ENCODE peak calls at places on chromosomes 4 and X, in ten cellular contexts. A is dorsolateral prefrontal cortex; G is AG04450; D is type B pancreatic cell; V is neural crest cell; T is heart left ventricle; L is kidney; X is stomach; F is endothelial cell; P is CD4-positive, alpha-beta T cell. R is an unnamed sample.
A peak's percentile ranks its signal among the peaks of the same experiment; 100 is the strongest.

GRCh38 chr4:16692493-16692892 is 206.0 kb downstream of the LDB2 start:
- DNase-seq in A (no peak), G (no peak), D (no peak), V (no peak), T (no peak), L (no peak), X (no peak), F (no peak), P (no peak), R (no peak)

GRCh38 chr4:111836601-111837000 is 308.7 kb upstream of the FAM241A start:
- DNase-seq in A (no peak), G (no peak), D (no peak), V (no peak), T (no peak), L (no peak), X (no peak), F (no peak), P (no peak), R (no peak)

GRCh38 chr4:102420563-102421221 is 75.4 kb upstream of the SLC39A8 start:
- DNase-seq in A (no peak), G (no peak), D (no peak), V (no peak), T (no peak), L (no peak), X (no peak), F (no peak), P (no peak), R (no peak)

GRCh38 chr4:74370912-74371311 is 6.0 kb downstream of the EREG start:
- DNase-seq in A (no peak), G (no peak), D (no peak), V (peak; percentile 18), T (no peak), L (no peak), X (no peak), F (peak; percentile 44), P (peak; percentile 3), R (peak; percentile 60)

GRCh38 chrX:150155396-150156048 is 207.6 kb upstream of the MAMLD1 start:
- DNase-seq in A (no peak), G (peak; percentile 10), D (no peak), V (no peak), T (peak; percentile 28), L (peak; percentile 77), X (no peak), F (no peak), P (no peak), R (peak; percentile 63)

GRCh38 chr4:78634011-78634664 is 82.6 kb downstream of the ANXA3 start:
- DNase-seq in A (no peak), G (no peak), D (no peak), V (no peak), T (peak; percentile 42), L (no peak), X (no peak), F (no peak), P (no peak), R (no peak)

GRCh38 chrX:24506082-24506481 is 41.0 kb downstream of the PDK3 start:
- DNase-seq in A (no peak), G (no peak), D (no peak), V (no peak), T (no peak), L (no peak), X (no peak), F (no peak), P (no peak), R (peak; percentile 11)

GRCh38 chrX:119008122-119008744 is 33.8 kb downstream of the LONRF3 start:
- DNase-seq in A (no peak), G (no peak), D (no peak), V (peak; percentile 35), T (no peak), L (no peak), X (peak; percentile 28), F (peak; percentile 29), P (peak; percentile 30), R (peak; percentile 50)

GRCh38 chr4:156346959-156347385 is 393.3 kb upstream of the CTSO start:
- DNase-seq in A (no peak), G (no peak), D (no peak), V (no peak), T (no peak), L (no peak), X (no peak), F (no peak), P (no peak), R (no peak)

GRCh38 chrX:150635952-150636351 is 57.2 kb upstream of the MTMR1 start:
- DNase-seq in A (no peak), G (peak; percentile 10), D (no peak), V (no peak), T (no peak), L (no peak), X (no peak), F (no peak), P (no peak), R (no peak)

GRCh38 chr4:8328456-8328855 is 58.9 kb downstream of the HTRA3 start:
- DNase-seq in A (no peak), G (no peak), D (no peak), V (no peak), T (no peak), L (no peak), X (no peak), F (no peak), P (no peak), R (no peak)

GRCh38 chrX:37380920-37381319 is 31.8 kb downstream of the PRRG1 start:
- DNase-seq in A (no peak), G (peak; percentile 15), D (no peak), V (no peak), T (no peak), L (no peak), X (no peak), F (no peak), P (no peak), R (peak; percentile 69)

GRCh38 chr4:55547461-55547770 is 707 bp upstream of the CLOCK start:
- DNase-seq in A (peak; percentile 31), G (no peak), D (no peak), V (peak; percentile 59), T (no peak), L (no peak), X (no peak), F (no peak), P (no peak), R (peak; percentile 66)

GRCh38 chrX:136967965-136968364 is 65.8 kb downstream of the GPR101 start:
- DNase-seq in A (no peak), G (no peak), D (no peak), V (no peak), T (no peak), L (no peak), X (no peak), F (no peak), P (no peak), R (no peak)

GRCh38 chr4:101356928-101357327 is 9.6 kb upstream of the PPP3CA start:
- DNase-seq in A (no peak), G (peak; percentile 94), D (no peak), V (no peak), T (no peak), L (no peak), X (peak; percentile 68), F (no peak), P (no peak), R (no peak)

GRCh38 chrX:141469469-141469868 is 115.1 kb downstream of the SPANXA1 start:
- DNase-seq in A (no peak), G (no peak), D (no peak), V (no peak), T (no peak), L (no peak), X (no peak), F (no peak), P (no peak), R (no peak)

GRCh38 chrX:45385767-45386166 is 185.1 kb upstream of the DIPK2B start:
- DNase-seq in A (no peak), G (no peak), D (no peak), V (no peak), T (no peak), L (no peak), X (no peak), F (no peak), P (no peak), R (no peak)

GRCh38 chr4:1242506-1243450 is 6.2 kb downstream of the CTBP1 start:
- DNase-seq in A (peak; percentile 17), G (no peak), D (no peak), V (no peak), T (no peak), L (peak; percentile 64), X (no peak), F (no peak), P (no peak), R (no peak)
- TF ChIP-seq CTCF in A (no peak), G (no peak), D (no peak), V (no peak), T (no peak), L (no peak), X (no peak), F (no peak), P (no peak), R (no peak)

DNA sequence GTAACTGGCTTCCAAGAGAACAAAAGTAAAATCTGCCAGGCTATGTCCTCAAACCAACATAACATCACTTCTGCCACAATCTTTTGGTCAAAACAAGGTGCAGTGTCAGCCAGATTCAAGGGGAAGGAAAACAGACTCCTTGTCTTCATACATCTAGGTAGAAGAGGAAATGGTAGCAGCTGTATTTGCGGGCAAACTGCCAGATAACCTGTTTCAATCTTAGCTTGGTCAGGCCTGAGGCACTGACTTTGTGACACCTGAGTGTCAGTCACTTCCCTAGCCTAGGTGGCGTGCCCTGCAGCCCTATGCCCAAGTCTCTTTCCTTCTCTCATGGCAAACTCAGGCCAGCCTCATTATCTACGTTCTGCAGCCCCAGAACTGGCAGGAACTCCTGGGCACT is 146.2 kb upstream of the JADE1 start:
- DNase-seq in A (no peak), G (no peak), D (no peak), V (no peak), T (no peak), L (no peak), X (peak; percentile 59), F (no peak), P (peak; percentile 14), R (no peak)
- TF ChIP-seq CTCF in A (no peak), G (no peak), D (no peak), V (no peak), T (no peak), L (no peak), X (no peak), F (no peak), P (no peak), R (no peak)

DNA sequence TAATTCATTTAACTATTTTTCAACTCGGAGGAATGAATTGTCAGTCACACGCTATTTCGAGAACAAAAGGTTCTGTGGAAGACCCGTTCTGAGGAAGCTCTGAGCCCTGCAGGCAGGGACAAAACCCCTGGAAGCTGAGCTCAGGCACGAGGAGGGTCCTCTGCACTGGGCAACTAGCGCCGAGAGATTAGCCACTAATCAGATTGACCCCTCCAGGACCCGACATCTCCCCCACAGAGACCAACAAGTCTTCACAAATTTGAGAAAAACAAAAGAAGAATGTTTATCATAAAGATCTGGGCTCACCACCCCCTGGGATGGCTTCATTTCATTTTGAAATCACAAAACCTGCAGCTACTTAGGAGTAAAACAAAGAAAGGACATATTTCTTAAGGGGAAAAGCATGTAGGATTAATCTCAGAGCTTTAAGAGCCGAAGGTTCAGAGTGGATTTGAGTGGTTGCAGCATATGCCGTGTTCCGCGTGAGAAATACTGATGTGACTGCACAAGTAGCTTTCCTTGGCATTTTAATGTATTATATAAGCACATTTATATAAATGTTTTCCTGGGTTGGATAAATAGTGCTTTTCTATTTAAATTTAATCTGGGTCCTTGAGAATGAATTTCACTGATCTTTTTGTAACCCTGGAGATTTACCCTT is 41.8 kb downstream of the ADRA2C start:
- DNase-seq in A (no peak), G (no peak), D (no peak), V (no peak), T (no peak), L (peak; percentile 7), X (no peak), F (no peak), P (no peak), R (no peak)
- TF ChIP-seq CTCF in A (no peak), G (no peak), D (no peak), V (no peak), T (no peak), L (no peak), X (no peak), F (no peak), P (no peak), R (no peak)

GRCh38 chr4:94546949-94547348 is 95.2 kb downstream of the PDLIM5 start:
- DNase-seq in A (no peak), G (no peak), D (no peak), V (no peak), T (no peak), L (no peak), X (no peak), F (no peak), P (no peak), R (no peak)
- TF ChIP-seq CTCF in A (no peak), G (no peak), D (no peak), V (no peak), T (no peak), L (no peak), X (no peak), F (no peak), P (no peak), R (no peak)

R was measured in cardiac muscle cell.